ENCODE peak calls at places on chromosome 12, in four cellular contexts. O is K562, W is IMR-90, A is endothelial cell of umbilical vein. L is an unnamed sample.
A peak's percentile ranks its signal among the peaks of the same experiment; 100 is the strongest.

GRCh38 chr12:11545438-11546330 is 103.8 kb upstream of the ETV6 start:
- DNase-seq in A (peak; percentile 66), W (no peak), O (no peak), L (no peak)

GRCh38 chr12:64611430-64612286 is 1.4 kb downstream of the RASSF3 start:
- DNase-seq in A (peak; percentile 55), W (peak; percentile 27), O (no peak), L (no peak)

GRCh38 chr12:3604750-3605638 is 114.0 kb downstream of the PRMT8 start:
- DNase-seq in W (no peak), O (no peak), A (peak; percentile 41), L (no peak)

GRCh38 chr12:7542813-7543212 is 39.2 kb upstream of the CD163 start:
- DNase-seq in O (no peak), W (peak; percentile 14), A (no peak), L (no peak)

GRCh38 chr12:56040963-56041578 is 647 bp upstream of the RPS26 start:
- DNase-seq in A (no peak), O (no peak), W (no peak), L (no peak)

GRCh38 chr12:105228494-105228893 is 7.5 kb downstream of the APPL2 start:
- DNase-seq in W (peak; percentile 80), O (no peak), A (peak; percentile 73), L (no peak)

GRCh38 chr12:6295187-6295811 is 15.2 kb upstream of the PLEKHG6 start:
- DNase-seq in A (peak; percentile 90), W (peak; percentile 82), O (peak; percentile 48), L (peak; percentile 94)

GRCh38 chr12:93208011-93208410 is 169.7 kb upstream of the NUDT4 start:
- DNase-seq in A (no peak), O (no peak), W (no peak), L (no peak)

GRCh38 chr12:57764662-57765002 is 2.2 kb downstream of the CYP27B1 start:
- DNase-seq in W (no peak), O (no peak), A (no peak), L (no peak)

GRCh38 chr12:111451649-111452129 is 46.0 kb downstream of the SH2B3 start:
- DNase-seq in O (no peak), A (peak; percentile 68), W (peak; percentile 59), L (no peak)

GRCh38 chr12:108833355-108833733 is 24.0 kb downstream of the SSH1 start:
- DNase-seq in O (no peak), A (peak; percentile 81), W (peak; percentile 90), L (no peak)

GRCh38 chr12:55720894-55721444 is 776 bp downstream of the RDH5 start:
- DNase-seq in W (peak; percentile 91), A (peak; percentile 83), O (no peak), L (peak; percentile 77)

GRCh38 chr12:115251727-115252126 is 567.8 kb upstream of the TBX3 start:
- DNase-seq in O (no peak), W (no peak), A (no peak), L (no peak)

GRCh38 chr12:49582840-49583239 is 14.9 kb upstream of the MCRS1 start:
- DNase-seq in W (peak; percentile 14), A (no peak), O (no peak), L (no peak)

GRCh38 chr12:82517027-82517426 is 158.7 kb downstream of the METTL25 start:
- DNase-seq in W (peak; percentile 4), A (no peak), O (no peak), L (no peak)

GRCh38 chr12:12839886-12840285 is 26.7 kb downstream of the DDX47 start:
- DNase-seq in O (no peak), W (peak; percentile 87), A (peak; percentile 95), L (no peak)

GRCh38 chr12:10293570-10294227 is 14.0 kb upstream of the KLRD1 start:
- DNase-seq in O (no peak), A (no peak), W (no peak), L (no peak)

GRCh38 chr12:10293151-10293550 is 14.5 kb upstream of the KLRD1 start:
- DNase-seq in O (no peak), A (no peak), W (no peak), L (no peak)

GRCh38 chr12:10285919-10286318 is 21.8 kb upstream of the KLRD1 start:
- DNase-seq in W (no peak), O (no peak), A (no peak), L (no peak)

GRCh38 chr12:10291030-10291429 is 16.6 kb upstream of the KLRD1 start:
- DNase-seq in O (no peak), W (no peak), A (no peak), L (no peak)

DNA sequence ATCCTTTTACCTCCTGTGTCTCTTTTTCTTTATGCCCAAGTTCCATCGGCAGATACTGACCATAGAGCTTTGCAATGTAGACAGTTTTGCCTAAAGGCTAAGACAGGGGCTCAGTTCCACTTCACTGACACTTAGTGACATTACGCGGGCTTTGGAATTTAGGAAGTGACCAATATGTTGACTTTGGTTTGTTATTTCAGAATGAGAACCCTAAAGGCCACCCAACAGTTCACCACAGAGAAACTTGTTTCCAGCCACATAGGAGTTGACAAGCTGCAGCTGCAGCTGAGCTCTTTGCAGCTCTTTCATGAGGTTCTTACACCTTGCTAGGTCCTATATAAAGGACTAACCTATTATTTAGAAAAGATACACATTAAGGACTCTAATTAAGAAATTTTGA is 18.7 kb upstream of the KLRD1 start:
- DNase-seq in W (no peak), O (no peak), A (no peak), L (no peak)
- H3K9me1 ChIP-seq in W (no peaks in the 10 kb centered on the region), O (no peaks in the 10 kb centered on the region), A (no peaks in the 10 kb centered on the region), L (no peaks in the 10 kb centered on the region)

DNA sequence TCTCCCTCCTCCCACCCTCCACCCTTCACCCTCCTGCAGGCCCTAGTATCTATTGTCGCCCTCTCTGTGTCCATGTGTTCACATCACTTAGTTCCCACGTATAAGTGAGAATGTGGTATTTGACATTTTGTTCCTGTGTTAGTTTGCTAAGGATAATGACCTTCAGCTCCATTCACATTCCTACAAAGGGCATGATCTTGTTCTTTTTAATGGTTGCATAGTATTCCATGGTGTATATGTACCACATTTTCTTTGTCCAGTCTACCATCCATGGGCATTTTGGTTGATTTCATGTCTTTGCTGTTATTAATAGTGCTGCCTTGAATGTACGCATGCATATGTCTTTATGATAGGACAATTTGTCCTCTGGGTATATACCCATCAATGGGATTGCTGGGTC is 29.6 kb downstream of the C12orf71 start:
- DNase-seq in A (no peak), W (no peak), O (no peak), L (no peak)
- H3K9me1 ChIP-seq in A (no peaks in the 10 kb centered on the region), W (no peaks in the 10 kb centered on the region), O (no peaks in the 10 kb centered on the region), L (no peaks in the 10 kb centered on the region)

GRCh38 chr12:97781342-97781741 is 318.7 kb downstream of the RMST start:
- DNase-seq in A (no peak), W (no peak), O (no peak), L (no peak)
- H3K9me1 ChIP-seq in A (no peaks in the 10 kb centered on the region), W (no peaks in the 10 kb centered on the region), O (no peaks in the 10 kb centered on the region), L (no peaks in the 10 kb centered on the region)

GRCh38 chr12:121780429-121780828 is 13.1 kb downstream of the RHOF start:
- DNase-seq in A (no peak), W (no peak), O (no peak), L (no peak)

GRCh38 chr12:121776190-121777098 is 17.0 kb downstream of the RHOF start:
- DNase-seq in O (peak; percentile 85), A (peak; percentile 50), W (peak; percentile 44), L (no peak)

GRCh38 chr12:121779422-121779895 is 14.0 kb downstream of the RHOF start:
- DNase-seq in O (no peak), W (no peak), A (no peak), L (no peak)

GRCh38 chr12:121781751-121782615 is 11.5 kb downstream of the RHOF start:
- DNase-seq in O (peak; percentile 50), A (no peak), W (peak; percentile 72), L (no peak)

DNA sequence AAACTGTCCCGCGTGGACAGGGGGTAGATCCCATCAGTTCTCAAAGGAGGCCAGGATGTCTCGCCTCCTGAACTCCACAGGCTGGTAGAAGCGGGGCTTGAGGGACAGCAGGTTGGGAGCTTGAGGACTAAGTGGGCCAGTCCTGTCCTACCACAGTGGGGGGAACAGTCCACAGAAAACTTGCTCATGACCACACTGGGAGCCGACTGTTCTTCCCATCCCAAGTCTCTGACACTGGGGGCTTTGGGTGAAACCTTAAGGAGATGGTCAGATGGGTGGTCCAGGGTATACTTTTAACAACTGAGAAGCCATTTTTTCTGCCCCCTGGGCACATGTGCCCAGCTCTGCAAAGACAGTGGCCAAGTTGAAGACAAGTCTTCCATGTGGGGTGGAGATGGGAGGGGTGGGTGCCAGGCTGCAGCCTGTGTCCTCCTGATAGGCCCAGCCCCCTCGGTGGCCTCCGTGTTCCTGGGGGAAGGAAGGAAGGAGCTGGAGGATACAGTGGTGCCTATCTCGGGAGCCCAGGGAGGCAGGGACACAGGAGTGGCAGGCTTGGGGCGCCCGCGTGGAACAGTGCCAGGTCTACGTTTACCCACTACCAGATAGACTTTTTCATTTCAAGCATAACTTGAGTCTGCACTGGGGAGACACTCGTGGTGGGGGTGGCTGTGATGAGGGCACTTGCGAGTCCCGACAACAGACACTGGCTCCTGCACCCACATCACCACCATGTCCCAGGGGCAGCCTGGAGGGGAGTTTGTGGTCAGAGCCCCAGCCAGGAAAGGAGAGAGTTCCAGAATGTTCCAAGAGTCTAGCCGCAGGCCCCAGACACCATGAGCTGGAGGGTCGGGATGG is 14.7 kb downstream of the RHOF start:
- DNase-seq in A (no peak), O (no peak), W (no peak), L (no peak)
- H3K9me1 ChIP-seq in A (no peaks in the 10 kb centered on the region), O (peaks cover 3% of the 10 kb centered on the region), W (peaks cover 4% of the 10 kb centered on the region), L (no peaks in the 10 kb centered on the region)

L was measured in keratinocyte.